ENCODE peak calls at places on chromosomes 1 and 21, in ten cellular contexts. One of them, this sample, is unnamed.

GRCh38 chr21:17539323-17539722 is 26.5 kb downstream of the CXADR start:
- DNase-seq in GM23248: no peak
- DNase-seq in EL: no peak
- DNase-seq in HCEC 1CT: no peak
- DNase-seq in GM10248: no peak
- DNase-seq in RWPE1: no peak
- DNase-seq in Panc1: no peak
- DNase-seq in fibroblast of mammary gland: no peak
- DNase-seq in GM03348: no peak
- DNase-seq in stimulated activated CD8-positive, alpha-beta memory T cell treated with anti-CD3 and anti-CD28 coated beads, Interleukin-15, amount 100 ng/mL, for 24 hours: no peak
- DNase-seq in this sample: no peak

GRCh38 chr1:52633291-52633754 is 355 bp downstream of the SHISAL2A start:
- DNase-seq in fibroblast of mammary gland: no peak
- DNase-seq in RWPE1: no peak
- DNase-seq in GM23248: peak
- DNase-seq in HCEC 1CT: no peak
- DNase-seq in Panc1: no peak
- DNase-seq in GM10248: peak
- DNase-seq in EL: peak
- DNase-seq in GM03348: no peak
- DNase-seq in stimulated activated CD8-positive, alpha-beta memory T cell treated with anti-CD3 and anti-CD28 coated beads, Interleukin-15, amount 100 ng/mL, for 24 hours: no peak
- DNase-seq in this sample: no peak

GRCh38 chr21:45970674-45971486 is 10.7 kb upstream of the COL6A1 start:
- DNase-seq in stimulated activated CD8-positive, alpha-beta memory T cell treated with anti-CD3 and anti-CD28 coated beads, Interleukin-15, amount 100 ng/mL, for 24 hours: peak
- DNase-seq in Panc1: no peak
- DNase-seq in GM10248: peak
- DNase-seq in HCEC 1CT: no peak
- DNase-seq in GM03348: peak
- DNase-seq in RWPE1: peak
- DNase-seq in EL: peak
- DNase-seq in GM23248: peak
- DNase-seq in fibroblast of mammary gland: no peak
- DNase-seq in this sample: peak

GRCh38 chr1:32047701-32048100 is 25.0 kb upstream of the TMEM39B start:
- DNase-seq in GM23248: peak
- DNase-seq in HCEC 1CT: peak
- DNase-seq in EL: no peak
- DNase-seq in fibroblast of mammary gland: peak
- DNase-seq in GM10248: no peak
- DNase-seq in stimulated activated CD8-positive, alpha-beta memory T cell treated with anti-CD3 and anti-CD28 coated beads, Interleukin-15, amount 100 ng/mL, for 24 hours: no peak
- DNase-seq in Panc1: no peak
- DNase-seq in RWPE1: no peak
- DNase-seq in GM03348: peak
- DNase-seq in this sample: no peak

GRCh38 chr1:14946567-14947285 is 206.8 kb upstream of the TMEM51 start:
- DNase-seq in GM10248: no peak
- DNase-seq in stimulated activated CD8-positive, alpha-beta memory T cell treated with anti-CD3 and anti-CD28 coated beads, Interleukin-15, amount 100 ng/mL, for 24 hours: no peak
- DNase-seq in GM23248: peak
- DNase-seq in EL: peak
- DNase-seq in fibroblast of mammary gland: peak
- DNase-seq in HCEC 1CT: peak
- DNase-seq in Panc1: no peak
- DNase-seq in GM03348: peak
- DNase-seq in RWPE1: no peak
- DNase-seq in this sample: peak

GRCh38 chr1:155208656-155209372 is at the start of gene MTX1:
- DNase-seq in GM10248: peak
- DNase-seq in HCEC 1CT: peak
- DNase-seq in stimulated activated CD8-positive, alpha-beta memory T cell treated with anti-CD3 and anti-CD28 coated beads, Interleukin-15, amount 100 ng/mL, for 24 hours: peak
- DNase-seq in GM23248: peak
- DNase-seq in RWPE1: peak
- DNase-seq in fibroblast of mammary gland: peak
- DNase-seq in EL: peak
- DNase-seq in Panc1: peak
- DNase-seq in GM03348: peak
- DNase-seq in this sample: peak

GRCh38 chr1:88080875-88081274 is 603.2 kb upstream of the PKN2 start:
- DNase-seq in fibroblast of mammary gland: no peak
- DNase-seq in HCEC 1CT: no peak
- DNase-seq in GM03348: no peak
- DNase-seq in RWPE1: no peak
- DNase-seq in EL: no peak
- DNase-seq in stimulated activated CD8-positive, alpha-beta memory T cell treated with anti-CD3 and anti-CD28 coated beads, Interleukin-15, amount 100 ng/mL, for 24 hours: no peak
- DNase-seq in Panc1: no peak
- DNase-seq in GM23248: no peak
- DNase-seq in GM10248: no peak
- DNase-seq in this sample: no peak

GRCh38 chr1:225848044-225848955 is 33.9 kb downstream of the TMEM63A start:
- DNase-seq in RWPE1: no peak
- DNase-seq in Panc1: no peak
- DNase-seq in GM10248: peak
- DNase-seq in HCEC 1CT: no peak
- DNase-seq in stimulated activated CD8-positive, alpha-beta memory T cell treated with anti-CD3 and anti-CD28 coated beads, Interleukin-15, amount 100 ng/mL, for 24 hours: no peak
- DNase-seq in EL: no peak
- DNase-seq in GM03348: no peak
- DNase-seq in fibroblast of mammary gland: peak
- DNase-seq in GM23248: peak
- DNase-seq in this sample: no peak

GRCh38 chr1:6685381-6685780 is 16.2 kb downstream of the DNAJC11 start:
- DNase-seq in stimulated activated CD8-positive, alpha-beta memory T cell treated with anti-CD3 and anti-CD28 coated beads, Interleukin-15, amount 100 ng/mL, for 24 hours: no peak
- DNase-seq in Panc1: no peak
- DNase-seq in HCEC 1CT: no peak
- DNase-seq in EL: peak
- DNase-seq in fibroblast of mammary gland: no peak
- DNase-seq in GM23248: no peak
- DNase-seq in GM03348: no peak
- DNase-seq in RWPE1: no peak
- DNase-seq in GM10248: no peak
- DNase-seq in this sample: no peak

GRCh38 chr21:25240974-25241373 is 366.3 kb downstream of the MRPL39 start:
- DNase-seq in fibroblast of mammary gland: no peak
- DNase-seq in GM23248: no peak
- DNase-seq in stimulated activated CD8-positive, alpha-beta memory T cell treated with anti-CD3 and anti-CD28 coated beads, Interleukin-15, amount 100 ng/mL, for 24 hours: no peak
- DNase-seq in GM03348: no peak
- DNase-seq in RWPE1: no peak
- DNase-seq in Panc1: no peak
- DNase-seq in GM10248: no peak
- DNase-seq in HCEC 1CT: no peak
- DNase-seq in EL: no peak
- DNase-seq in this sample: no peak

GRCh38 chr1:220884981-220885918 is 6.0 kb downstream of the HLX start:
- DNase-seq in stimulated activated CD8-positive, alpha-beta memory T cell treated with anti-CD3 and anti-CD28 coated beads, Interleukin-15, amount 100 ng/mL, for 24 hours: no peak
- DNase-seq in GM23248: no peak
- DNase-seq in GM10248: no peak
- DNase-seq in EL: no peak
- DNase-seq in fibroblast of mammary gland: no peak
- DNase-seq in HCEC 1CT: no peak
- DNase-seq in RWPE1: no peak
- DNase-seq in Panc1: no peak
- DNase-seq in GM03348: no peak
- DNase-seq in this sample: no peak

GRCh38 chr1:236142358-236143103 is at the start of gene GPR137B:
- DNase-seq in EL: peak
- DNase-seq in RWPE1: peak
- DNase-seq in GM10248: peak
- DNase-seq in fibroblast of mammary gland: peak
- DNase-seq in GM03348: peak
- DNase-seq in Panc1: no peak
- DNase-seq in GM23248: peak
- DNase-seq in HCEC 1CT: peak
- DNase-seq in stimulated activated CD8-positive, alpha-beta memory T cell treated with anti-CD3 and anti-CD28 coated beads, Interleukin-15, amount 100 ng/mL, for 24 hours: peak
- DNase-seq in this sample: peak

GRCh38 chr1:203462878-203463277 is 12.7 kb upstream of the PRELP start:
- DNase-seq in EL: peak
- DNase-seq in fibroblast of mammary gland: peak
- DNase-seq in GM23248: peak
- DNase-seq in GM03348: peak
- DNase-seq in HCEC 1CT: peak
- DNase-seq in stimulated activated CD8-positive, alpha-beta memory T cell treated with anti-CD3 and anti-CD28 coated beads, Interleukin-15, amount 100 ng/mL, for 24 hours: no peak
- DNase-seq in GM10248: no peak
- DNase-seq in Panc1: no peak
- DNase-seq in RWPE1: peak
- DNase-seq in this sample: peak

GRCh38 chr1:84823991-84824390 is 69.0 kb downstream of the LPAR3 start:
- DNase-seq in GM03348: no peak
- DNase-seq in Panc1: no peak
- DNase-seq in EL: no peak
- DNase-seq in fibroblast of mammary gland: no peak
- DNase-seq in GM23248: no peak
- DNase-seq in GM10248: no peak
- DNase-seq in stimulated activated CD8-positive, alpha-beta memory T cell treated with anti-CD3 and anti-CD28 coated beads, Interleukin-15, amount 100 ng/mL, for 24 hours: no peak
- DNase-seq in RWPE1: no peak
- DNase-seq in HCEC 1CT: no peak
- DNase-seq in this sample: no peak

GRCh38 chr1:47687618-47687940 is 249.7 kb downstream of the FOXD2 start:
- DNase-seq in Panc1: no peak
- DNase-seq in GM10248: no peak
- DNase-seq in fibroblast of mammary gland: no peak
- DNase-seq in stimulated activated CD8-positive, alpha-beta memory T cell treated with anti-CD3 and anti-CD28 coated beads, Interleukin-15, amount 100 ng/mL, for 24 hours: no peak
- DNase-seq in GM03348: no peak
- DNase-seq in HCEC 1CT: no peak
- DNase-seq in RWPE1: no peak
- DNase-seq in EL: no peak
- DNase-seq in GM23248: no peak
- DNase-seq in this sample: no peak

GRCh38 chr1:234958066-234958701 is 170.5 kb downstream of the TOMM20 start:
- DNase-seq in Panc1: no peak
- DNase-seq in stimulated activated CD8-positive, alpha-beta memory T cell treated with anti-CD3 and anti-CD28 coated beads, Interleukin-15, amount 100 ng/mL, for 24 hours: no peak
- DNase-seq in GM10248: no peak
- DNase-seq in fibroblast of mammary gland: no peak
- DNase-seq in GM23248: no peak
- DNase-seq in GM03348: no peak
- DNase-seq in EL: no peak
- DNase-seq in RWPE1: no peak
- DNase-seq in HCEC 1CT: no peak
- DNase-seq in this sample: no peak

GRCh38 chr1:212341090-212341489 is 55.9 kb downstream of the PPP2R5A start:
- DNase-seq in fibroblast of mammary gland: no peak
- DNase-seq in GM23248: no peak
- DNase-seq in EL: no peak
- DNase-seq in RWPE1: no peak
- DNase-seq in stimulated activated CD8-positive, alpha-beta memory T cell treated with anti-CD3 and anti-CD28 coated beads, Interleukin-15, amount 100 ng/mL, for 24 hours: no peak
- DNase-seq in Panc1: no peak
- DNase-seq in GM10248: no peak
- DNase-seq in HCEC 1CT: no peak
- DNase-seq in GM03348: peak
- DNase-seq in this sample: no peak

GRCh38 chr1:43673261-43673660 is 23.3 kb downstream of the KDM4A start:
- DNase-seq in GM10248: no peak
- DNase-seq in EL: no peak
- DNase-seq in RWPE1: no peak
- DNase-seq in GM23248: no peak
- DNase-seq in fibroblast of mammary gland: peak
- DNase-seq in Panc1: no peak
- DNase-seq in GM03348: no peak
- DNase-seq in stimulated activated CD8-positive, alpha-beta memory T cell treated with anti-CD3 and anti-CD28 coated beads, Interleukin-15, amount 100 ng/mL, for 24 hours: no peak
- DNase-seq in HCEC 1CT: no peak
- DNase-seq in this sample: no peak

GRCh38 chr1:216626394-216627067 is 96.7 kb downstream of the ESRRG start:
- DNase-seq in GM03348: no peak
- DNase-seq in GM10248: no peak
- DNase-seq in HCEC 1CT: no peak
- DNase-seq in stimulated activated CD8-positive, alpha-beta memory T cell treated with anti-CD3 and anti-CD28 coated beads, Interleukin-15, amount 100 ng/mL, for 24 hours: no peak
- DNase-seq in RWPE1: no peak
- DNase-seq in fibroblast of mammary gland: no peak
- DNase-seq in Panc1: no peak
- DNase-seq in GM23248: peak
- DNase-seq in EL: peak
- DNase-seq in this sample: no peak

GRCh38 chr1:59445040-59445439 is 148.1 kb downstream of the FGGY start:
- DNase-seq in RWPE1: peak
- DNase-seq in Panc1: no peak
- DNase-seq in GM23248: peak
- DNase-seq in stimulated activated CD8-positive, alpha-beta memory T cell treated with anti-CD3 and anti-CD28 coated beads, Interleukin-15, amount 100 ng/mL, for 24 hours: no peak
- DNase-seq in fibroblast of mammary gland: peak
- DNase-seq in GM10248: no peak
- DNase-seq in EL: peak
- DNase-seq in GM03348: peak
- DNase-seq in HCEC 1CT: peak
- DNase-seq in this sample: peak